ENCODE peak calls at places on chromosomes 7 and 10, in nine cellular contexts. One of them, this sample, is unnamed.

GRCh38 chr7:80385512-80385911 is 126.4 kb downstream of the GNAT3 start:
- DNase-seq in endodermal cell: no peak
- DNase-seq in mammary epithelial cell: peak
- DNase-seq in astrocyte: no peak
- DNase-seq in Peyer's patch: no peak
- DNase-seq in pancreas: no peak
- DNase-seq in suprapubic skin: no peak
- DNase-seq in GM23338: no peak
- DNase-seq in mesendoderm: no peak
- DNase-seq in this sample: no peak

GRCh38 chr7:35035511-35035921 is 1.8 kb downstream of the DPY19L1 start:
- DNase-seq in endodermal cell: peak
- DNase-seq in mammary epithelial cell: peak
- DNase-seq in astrocyte: peak
- DNase-seq in Peyer's patch: no peak
- DNase-seq in pancreas: peak
- DNase-seq in suprapubic skin: no peak
- DNase-seq in GM23338: peak
- DNase-seq in mesendoderm: peak
- DNase-seq in this sample: peak

GRCh38 chr7:39413866-39414668 is 152.1 kb upstream of the YAE1 start:
- DNase-seq in endodermal cell: peak
- DNase-seq in mammary epithelial cell: peak
- DNase-seq in astrocyte: peak
- DNase-seq in Peyer's patch: peak
- DNase-seq in pancreas: peak
- DNase-seq in suprapubic skin: no peak
- DNase-seq in GM23338: peak
- DNase-seq in mesendoderm: peak
- DNase-seq in this sample: peak

GRCh38 chr7:151016942-151017341 is 7.4 kb downstream of the ATG9B start:
- DNase-seq in endodermal cell: peak
- DNase-seq in mammary epithelial cell: no peak
- DNase-seq in astrocyte: no peak
- DNase-seq in Peyer's patch: no peak
- DNase-seq in pancreas: no peak
- DNase-seq in suprapubic skin: no peak
- DNase-seq in GM23338: no peak
- DNase-seq in mesendoderm: no peak
- DNase-seq in this sample: no peak

GRCh38 chr10:17805921-17806577 is 3.1 kb upstream of the MRC1 start:
- DNase-seq in endodermal cell: peak
- DNase-seq in mammary epithelial cell: peak
- DNase-seq in astrocyte: no peak
- DNase-seq in Peyer's patch: no peak
- DNase-seq in pancreas: no peak
- DNase-seq in suprapubic skin: no peak
- DNase-seq in GM23338: peak
- DNase-seq in mesendoderm: peak
- DNase-seq in this sample: no peak

GRCh38 chr10:78579995-78580394 is 488.8 kb upstream of the ZMIZ1 start:
- DNase-seq in endodermal cell: no peak
- DNase-seq in mammary epithelial cell: no peak
- DNase-seq in astrocyte: peak
- DNase-seq in Peyer's patch: no peak
- DNase-seq in pancreas: no peak
- DNase-seq in suprapubic skin: no peak
- DNase-seq in GM23338: no peak
- DNase-seq in mesendoderm: no peak
- DNase-seq in this sample: peak

GRCh38 chr7:22932896-22933295 is 81.0 kb downstream of the HYCC1 start:
- DNase-seq in endodermal cell: no peak
- DNase-seq in mammary epithelial cell: peak
- DNase-seq in astrocyte: peak
- DNase-seq in Peyer's patch: no peak
- DNase-seq in pancreas: no peak
- DNase-seq in suprapubic skin: no peak
- DNase-seq in GM23338: no peak
- DNase-seq in mesendoderm: no peak
- DNase-seq in this sample: no peak

GRCh38 chr7:149126662-149127321 is 668 bp upstream of the ZNF425 start:
- DNase-seq in endodermal cell: peak
- DNase-seq in mammary epithelial cell: peak
- DNase-seq in astrocyte: no peak
- DNase-seq in Peyer's patch: peak
- DNase-seq in pancreas: peak
- DNase-seq in suprapubic skin: no peak
- DNase-seq in GM23338: peak
- DNase-seq in mesendoderm: peak
- DNase-seq in this sample: peak

GRCh38 chr10:62199584-62199983 is 69.1 kb downstream of the RTKN2 start:
- DNase-seq in endodermal cell: no peak
- DNase-seq in mammary epithelial cell: peak
- DNase-seq in astrocyte: no peak
- DNase-seq in Peyer's patch: no peak
- DNase-seq in pancreas: no peak
- DNase-seq in suprapubic skin: no peak
- DNase-seq in GM23338: no peak
- DNase-seq in mesendoderm: no peak
- DNase-seq in this sample: no peak

GRCh38 chr10:60669491-60669890 is 108.8 kb upstream of the CDK1 start:
- DNase-seq in endodermal cell: no peak
- DNase-seq in mammary epithelial cell: no peak
- DNase-seq in astrocyte: no peak
- DNase-seq in Peyer's patch: no peak
- DNase-seq in pancreas: no peak
- DNase-seq in suprapubic skin: no peak
- DNase-seq in GM23338: no peak
- DNase-seq in mesendoderm: no peak
- DNase-seq in this sample: no peak

GRCh38 chr7:32347244-32347828 is 142.8 kb downstream of the LSM5 start:
- DNase-seq in endodermal cell: peak
- DNase-seq in mammary epithelial cell: no peak
- DNase-seq in astrocyte: no peak
- DNase-seq in Peyer's patch: no peak
- DNase-seq in pancreas: no peak
- DNase-seq in suprapubic skin: no peak
- DNase-seq in GM23338: peak
- DNase-seq in mesendoderm: peak
- DNase-seq in this sample: no peak

GRCh38 chr7:132225216-132226030 is 350.8 kb downstream of the PLXNA4 start:
- DNase-seq in endodermal cell: no peak
- DNase-seq in mammary epithelial cell: no peak
- DNase-seq in astrocyte: no peak
- DNase-seq in Peyer's patch: no peak
- DNase-seq in pancreas: peak
- DNase-seq in suprapubic skin: no peak
- DNase-seq in GM23338: no peak
- DNase-seq in mesendoderm: no peak
- DNase-seq in this sample: peak

GRCh38 chr7:137741443-137741842 is 105.3 kb downstream of the DGKI start:
- DNase-seq in endodermal cell: no peak
- DNase-seq in mammary epithelial cell: no peak
- DNase-seq in astrocyte: no peak
- DNase-seq in Peyer's patch: no peak
- DNase-seq in pancreas: no peak
- DNase-seq in suprapubic skin: no peak
- DNase-seq in GM23338: no peak
- DNase-seq in mesendoderm: no peak
- DNase-seq in this sample: no peak

GRCh38 chr7:106369349-106369748 is 84.6 kb upstream of the NAMPT start:
- DNase-seq in endodermal cell: no peak
- DNase-seq in mammary epithelial cell: peak
- DNase-seq in astrocyte: peak
- DNase-seq in Peyer's patch: no peak
- DNase-seq in pancreas: no peak
- DNase-seq in suprapubic skin: no peak
- DNase-seq in GM23338: no peak
- DNase-seq in mesendoderm: peak
- DNase-seq in this sample: no peak

GRCh38 chr7:37489703-37490102 is 41.0 kb upstream of the ELMO1 start:
- DNase-seq in endodermal cell: no peak
- DNase-seq in mammary epithelial cell: no peak
- DNase-seq in astrocyte: no peak
- DNase-seq in Peyer's patch: no peak
- DNase-seq in pancreas: no peak
- DNase-seq in suprapubic skin: no peak
- DNase-seq in GM23338: peak
- DNase-seq in mesendoderm: peak
- DNase-seq in this sample: no peak

GRCh38 chr10:30882281-30882680 is 149.4 kb downstream of the ZNF438 start:
- DNase-seq in endodermal cell: no peak
- DNase-seq in mammary epithelial cell: no peak
- DNase-seq in astrocyte: no peak
- DNase-seq in Peyer's patch: no peak
- DNase-seq in pancreas: no peak
- DNase-seq in suprapubic skin: no peak
- DNase-seq in GM23338: no peak
- DNase-seq in mesendoderm: no peak
- DNase-seq in this sample: no peak

GRCh38 chr10:50850576-50851340 is 34.7 kb downstream of the A1CF start:
- DNase-seq in endodermal cell: no peak
- DNase-seq in mammary epithelial cell: no peak
- DNase-seq in astrocyte: peak
- DNase-seq in Peyer's patch: no peak
- DNase-seq in pancreas: no peak
- DNase-seq in suprapubic skin: no peak
- DNase-seq in GM23338: no peak
- DNase-seq in mesendoderm: no peak
- DNase-seq in this sample: no peak

GRCh38 chr10:37304036-37304435 is 178.6 kb downstream of the ANKRD30A start:
- DNase-seq in endodermal cell: no peak
- DNase-seq in mammary epithelial cell: no peak
- DNase-seq in astrocyte: no peak
- DNase-seq in Peyer's patch: no peak
- DNase-seq in pancreas: no peak
- DNase-seq in suprapubic skin: no peak
- DNase-seq in GM23338: no peak
- DNase-seq in mesendoderm: no peak
- DNase-seq in this sample: no peak

GRCh38 chr7:33874943-33875342 is 30.4 kb upstream of the BMPER start:
- DNase-seq in endodermal cell: no peak
- DNase-seq in mammary epithelial cell: no peak
- DNase-seq in astrocyte: peak
- DNase-seq in Peyer's patch: no peak
- DNase-seq in pancreas: no peak
- DNase-seq in suprapubic skin: no peak
- DNase-seq in GM23338: no peak
- DNase-seq in mesendoderm: no peak
- DNase-seq in this sample: no peak

GRCh38 chr10:12061124-12061523 is 7.6 kb upstream of the DHTKD1 start:
- DNase-seq in endodermal cell: no peak
- DNase-seq in mammary epithelial cell: no peak
- DNase-seq in astrocyte: no peak
- DNase-seq in Peyer's patch: no peak
- DNase-seq in pancreas: no peak
- DNase-seq in suprapubic skin: no peak
- DNase-seq in GM23338: no peak
- DNase-seq in mesendoderm: no peak
- DNase-seq in this sample: no peak
- H3K27ac ChIP-seq in endodermal cell: no peak
- H3K27ac ChIP-seq in mammary epithelial cell: no peak
- H3K27ac ChIP-seq in astrocyte: no peak
- H3K27ac ChIP-seq in Peyer's patch: no peak
- H3K27ac ChIP-seq in pancreas: no peak
- H3K27ac ChIP-seq in suprapubic skin: no peak
- H3K27ac ChIP-seq in GM23338: no peak
- H3K27ac ChIP-seq in mesendoderm: no peak
- H3K27ac ChIP-seq in this sample: no peak

DNA sequence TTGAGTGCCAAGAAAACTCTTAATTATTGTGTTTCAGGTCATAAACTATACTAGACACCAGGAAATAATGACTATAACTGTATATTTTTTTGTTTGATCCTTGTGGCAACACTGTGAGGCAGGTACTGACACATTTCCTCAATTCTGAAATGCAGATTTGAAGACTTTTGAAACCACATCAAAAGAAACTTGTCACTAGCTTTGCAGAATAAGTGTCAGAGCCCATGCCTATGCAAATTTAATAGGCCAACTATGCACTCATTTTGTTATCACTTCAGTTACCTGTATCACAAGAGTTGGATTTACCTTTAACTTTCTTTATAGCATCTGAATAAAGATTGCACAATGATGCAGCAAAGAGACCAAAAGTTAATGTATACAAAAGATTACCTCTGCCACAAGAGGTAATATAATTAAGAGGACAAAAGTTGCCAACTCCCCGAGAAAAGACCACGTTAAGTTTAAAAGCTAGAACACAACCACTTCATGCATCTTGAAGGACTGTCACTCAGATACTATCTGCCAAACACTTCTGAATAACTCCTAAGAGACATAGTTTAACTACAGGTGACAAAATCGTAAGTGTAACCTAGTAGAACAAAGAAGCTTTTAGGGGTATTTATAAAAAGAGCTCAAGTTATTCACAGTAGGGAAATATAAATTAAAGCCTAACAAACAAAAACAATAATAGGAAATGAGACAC is 80.5 kb downstream of the ELAPOR2 start:
- DNase-seq in endodermal cell: no peak
- DNase-seq in mammary epithelial cell: no peak
- DNase-seq in astrocyte: no peak
- DNase-seq in Peyer's patch: no peak
- DNase-seq in pancreas: no peak
- DNase-seq in suprapubic skin: no peak
- DNase-seq in GM23338: no peak
- DNase-seq in mesendoderm: no peak
- DNase-seq in this sample: no peak
- H3K4me3 ChIP-seq in endodermal cell: no peak
- H3K4me3 ChIP-seq in mammary epithelial cell: no peak
- H3K4me3 ChIP-seq in astrocyte: no peak
- H3K4me3 ChIP-seq in Peyer's patch: no peak
- H3K4me3 ChIP-seq in pancreas: no peak
- H3K4me3 ChIP-seq in suprapubic skin: no peak
- H3K4me3 ChIP-seq in GM23338: no peak
- H3K4me3 ChIP-seq in mesendoderm: no peak
- H3K4me3 ChIP-seq in this sample: no peak

GRCh38 chr7:6394114-6394513 is 53.6 kb downstream of the DAGLB start:
- DNase-seq in endodermal cell: no peak
- DNase-seq in mammary epithelial cell: no peak
- DNase-seq in astrocyte: no peak
- DNase-seq in Peyer's patch: no peak
- DNase-seq in pancreas: no peak
- DNase-seq in suprapubic skin: no peak
- DNase-seq in GM23338: no peak
- DNase-seq in mesendoderm: no peak
- DNase-seq in this sample: no peak
- H3K27ac ChIP-seq in endodermal cell: no peak
- H3K27ac ChIP-seq in mammary epithelial cell: peak
- H3K27ac ChIP-seq in astrocyte: peak
- H3K27ac ChIP-seq in Peyer's patch: peak
- H3K27ac ChIP-seq in pancreas: no peak
- H3K27ac ChIP-seq in suprapubic skin: peak
- H3K27ac ChIP-seq in GM23338: peak
- H3K27ac ChIP-seq in mesendoderm: no peak
- H3K27ac ChIP-seq in this sample: no peak

DNA sequence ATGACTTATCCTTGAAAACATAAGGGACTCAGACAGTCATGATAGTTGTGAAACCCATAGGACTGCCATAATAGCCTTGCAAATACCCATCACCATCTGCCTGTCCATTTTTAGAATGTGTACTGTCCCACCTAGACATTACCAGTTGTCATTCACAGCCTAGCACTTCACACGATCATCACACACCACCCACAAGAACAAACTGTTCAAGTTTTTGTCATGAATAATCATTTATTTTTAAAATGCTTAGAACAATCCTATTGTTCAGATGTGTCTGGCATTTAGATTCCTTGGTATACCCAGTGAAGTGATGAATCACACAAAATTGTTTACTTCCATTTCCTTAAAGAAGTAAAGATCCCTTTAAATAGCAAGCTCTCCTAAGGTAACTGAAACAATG is 46.6 kb downstream of the CCDC3 start:
- DNase-seq in endodermal cell: no peak
- DNase-seq in mammary epithelial cell: peak
- DNase-seq in astrocyte: no peak
- DNase-seq in Peyer's patch: no peak
- DNase-seq in pancreas: no peak
- DNase-seq in suprapubic skin: no peak
- DNase-seq in GM23338: no peak
- DNase-seq in mesendoderm: no peak
- DNase-seq in this sample: no peak
- H3K4me3 ChIP-seq in endodermal cell: no peak
- H3K4me3 ChIP-seq in mammary epithelial cell: no peak
- H3K4me3 ChIP-seq in astrocyte: no peak
- H3K4me3 ChIP-seq in Peyer's patch: no peak
- H3K4me3 ChIP-seq in pancreas: no peak
- H3K4me3 ChIP-seq in suprapubic skin: no peak
- H3K4me3 ChIP-seq in GM23338: no peak
- H3K4me3 ChIP-seq in mesendoderm: no peak
- H3K4me3 ChIP-seq in this sample: no peak

This sample was measured in prostate gland.